ENCODE peak calls at places on chromosomes 5 and 9, in ten cellular contexts. J is AG04449; D is colonic mucosa; R is Peyer's patch; Q is WTC11; E is right lobe of liver; V is GM12864; A is CD4-positive, alpha-beta T cell; K is A549; O is fibroblast of pulmonary artery. C is an unnamed sample.

GRCh38 chr9:77084094-77084493 is 64.6 kb downstream of the FOXB2 start:
- DNase-seq in O (no peak), K (no peak), D (no peak), Q (no peak), V (no peak), J (no peak), A (no peak), R (no peak), E (no peak), C (no peak)

GRCh38 chr5:115423541-115423940 is 121.0 kb downstream of the FEM1C start:
- DNase-seq in R (no peak), Q (no peak), J (no peak), D (peak), V (no peak), A (no peak), O (no peak), E (no peak), K (no peak), C (peak)

GRCh38 chr9:77906991-77907390 is 124.6 kb downstream of the GNAQ start:
- DNase-seq in E (no peak), O (no peak), V (no peak), D (no peak), R (no peak), K (no peak), J (no peak), A (no peak), Q (no peak), C (no peak)

GRCh38 chr5:168875839-168876238 is 296.7 kb upstream of the PANK3 start:
- DNase-seq in D (no peak), J (no peak), E (no peak), A (no peak), V (no peak), O (peak), Q (no peak), R (no peak), K (no peak), C (no peak)

GRCh38 chr5:659496-660263 is 33.5 kb downstream of the TPPP start:
- DNase-seq in A (no peak), K (no peak), V (no peak), D (no peak), Q (no peak), E (no peak), J (no peak), R (no peak), O (no peak), C (peak)

GRCh38 chr5:54457094-54457531 is 1.6 kb downstream of the HSPB3 start:
- DNase-seq in Q (no peak), E (no peak), K (peak), V (no peak), O (peak), R (no peak), A (no peak), J (peak), D (no peak), C (no peak)

GRCh38 chr5:166772770-166773169 is 1518.7 kb upstream of the WWC1 start:
- DNase-seq in A (no peak), Q (no peak), D (no peak), V (no peak), R (no peak), K (no peak), E (no peak), O (peak), J (no peak), C (no peak)

GRCh38 chr5:133119233-133119711 is 67.5 kb downstream of the HSPA4 start:
- DNase-seq in D (no peak), O (no peak), E (no peak), J (no peak), V (no peak), A (no peak), K (no peak), R (no peak), Q (no peak), C (no peak)

GRCh38 chr5:174177976-174178600 is 132.6 kb downstream of the NSG2 start:
- DNase-seq in K (no peak), R (no peak), A (no peak), E (no peak), D (no peak), O (no peak), Q (no peak), V (no peak), J (no peak), C (no peak)

GRCh38 chr9:125495137-125496119 is 211.6 kb downstream of the MAPKAP1 start:
- DNase-seq in O (no peak), Q (no peak), E (no peak), K (peak), A (no peak), R (no peak), V (no peak), D (no peak), J (no peak), C (no peak)

GRCh38 chr9:94967481-94967880 is 241.0 kb downstream of the AOPEP start:
- DNase-seq in A (no peak), O (no peak), E (no peak), R (no peak), Q (no peak), D (no peak), K (no peak), J (no peak), V (no peak), C (no peak)

GRCh38 chr5:146751781-146752401 is 126.7 kb downstream of the PPP2R2B start:
- DNase-seq in Q (no peak), E (no peak), D (no peak), A (peak), O (no peak), V (peak), R (peak), J (no peak), K (no peak), C (no peak)

GRCh38 chr5:69006030-69006429 is 87.8 kb upstream of the SLC30A5 start:
- DNase-seq in Q (no peak), R (no peak), A (no peak), J (no peak), K (no peak), O (no peak), E (no peak), D (no peak), V (no peak), C (no peak)

GRCh38 chr5:152462021-152462721 is 57.1 kb upstream of the NMUR2 start:
- DNase-seq in K (peak), D (no peak), R (no peak), E (no peak), A (no peak), J (no peak), Q (no peak), O (no peak), V (no peak), C (no peak)

GRCh38 chr5:105922574-105922973 is 1748.2 kb downstream of the EFNA5 start:
- DNase-seq in J (no peak), K (no peak), Q (no peak), O (no peak), V (no peak), R (no peak), A (no peak), E (no peak), D (no peak), C (no peak)

GRCh38 chr5:181218795-181219124 is 4.3 kb upstream of the TRIM41 start:
- DNase-seq in D (no peak), A (no peak), Q (no peak), O (no peak), V (no peak), R (no peak), J (no peak), E (no peak), K (no peak), C (no peak)

GRCh38 chr9:13967011-13967410 is 346.9 kb downstream of the NFIB start:
- DNase-seq in A (no peak), V (no peak), J (no peak), K (no peak), R (no peak), E (no peak), D (no peak), O (peak), Q (no peak), C (no peak)

GRCh38 chr5:79975422-79975821 is 15.6 kb downstream of the MTX3 start:
- DNase-seq in A (no peak), V (no peak), O (no peak), R (no peak), K (no peak), J (no peak), D (no peak), Q (no peak), E (no peak), C (no peak)

GRCh38 chr9:129740174-129740573 is 12.7 kb downstream of the PTGES start:
- DNase-seq in J (no peak), Q (no peak), D (no peak), O (no peak), A (no peak), R (no peak), E (no peak), K (no peak), V (no peak), C (no peak)

GRCh38 chr9:127611796-127612790 is at the start of gene STXBP1:
- DNase-seq in R (peak), Q (peak), A (peak), V (peak), K (peak), O (peak), E (peak), D (peak), J (no peak), C (peak)

GRCh38 chr5:87733918-87734317 is 321.2 kb upstream of the CCNH start:
- DNase-seq in A (no peak), V (no peak), O (no peak), J (no peak), Q (no peak), E (no peak), D (no peak), R (no peak), K (no peak), C (no peak)

GRCh38 chr9:102922526-102922925 is 72.6 kb upstream of the CYLC2 start:
- DNase-seq in O (no peak), E (no peak), R (no peak), J (no peak), K (no peak), D (no peak), Q (no peak), A (no peak), V (no peak), C (no peak)

GRCh38 chr9:37520641-37521040 is 34.9 kb downstream of the POLR1E start:
- DNase-seq in A (no peak), O (no peak), J (no peak), R (no peak), Q (no peak), D (no peak), K (no peak), E (no peak), V (no peak), C (no peak)

GRCh38 chr9:37522971-37523370 is 37.2 kb downstream of the POLR1E start:
- DNase-seq in O (no peak), D (no peak), J (no peak), A (no peak), V (no peak), K (no peak), E (no peak), Q (no peak), R (no peak), C (no peak)

GRCh38 chr9:37521111-37521510 is 35.4 kb downstream of the POLR1E start:
- DNase-seq in D (no peak), K (no peak), J (no peak), E (no peak), V (no peak), R (no peak), Q (no peak), O (no peak), A (no peak), C (no peak)

GRCh38 chr9:37528652-37529072 is 42.9 kb downstream of the POLR1E start:
- DNase-seq in E (no peak), Q (no peak), K (no peak), R (peak), A (no peak), D (no peak), J (no peak), V (peak), O (no peak), C (no peak)

GRCh38 chr9:37523916-37524315 is 38.2 kb downstream of the POLR1E start:
- DNase-seq in D (no peak), K (no peak), V (no peak), A (no peak), R (no peak), Q (no peak), O (no peak), J (no peak), E (no peak), C (peak)
- TF ChIP-seq CTCF in D (no peak), K (no peak), V (no peak), A (no peak), R (no peak), Q (no peak), O (no peak), J (no peak), E (no peak), C (no peak)

DNA sequence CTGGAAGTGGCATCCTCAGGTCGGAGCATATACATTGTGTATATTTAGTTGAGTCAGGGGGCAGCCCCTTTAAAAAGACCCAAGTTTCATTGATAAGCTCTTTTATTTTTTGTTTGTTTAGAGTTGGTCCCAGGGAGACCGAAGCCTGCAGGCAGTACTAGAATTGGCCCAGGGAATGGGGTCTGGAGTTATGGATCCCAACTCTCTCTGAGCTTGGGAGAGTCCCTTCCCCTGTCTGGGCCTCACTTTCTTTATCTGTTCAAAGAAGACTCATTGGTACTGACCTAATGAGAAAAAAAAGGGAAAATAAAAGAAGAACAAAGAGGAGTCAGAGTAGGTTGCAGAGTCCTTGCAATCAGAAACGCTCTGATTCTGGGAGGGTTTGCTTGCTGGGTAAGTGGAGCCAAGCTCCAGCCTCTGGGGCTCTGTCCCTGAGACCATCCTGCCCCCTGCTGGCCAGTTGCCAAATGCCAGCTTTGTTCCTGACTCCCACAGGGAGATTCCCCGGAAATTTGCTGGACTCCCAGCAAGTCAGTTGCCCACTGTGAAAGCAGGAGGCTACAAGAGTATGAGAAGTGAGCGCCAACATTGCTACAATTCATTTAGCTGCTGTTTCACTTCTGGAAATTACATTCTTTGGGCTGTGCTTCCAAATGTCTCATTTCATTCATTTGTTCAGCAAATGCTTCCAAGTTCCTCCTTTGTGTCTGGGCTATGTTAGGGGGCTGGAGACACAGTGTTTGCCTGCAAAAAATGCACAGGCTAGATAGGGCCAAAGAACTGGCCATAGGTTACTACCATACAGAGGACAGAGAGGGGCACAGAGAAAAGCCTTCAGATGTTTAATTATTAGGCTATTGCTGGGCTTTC is 156.2 kb downstream of the MELK start:
- DNase-seq in J (peak), A (peak), R (peak), E (peak), D (peak), V (peak), Q (peak), K (peak), O (peak), C (peak)
- TF ChIP-seq CTCF in J (peak), A (peak), R (peak), E (peak), D (peak), V (peak), Q (peak), K (peak), O (peak), C (peak)

DNA sequence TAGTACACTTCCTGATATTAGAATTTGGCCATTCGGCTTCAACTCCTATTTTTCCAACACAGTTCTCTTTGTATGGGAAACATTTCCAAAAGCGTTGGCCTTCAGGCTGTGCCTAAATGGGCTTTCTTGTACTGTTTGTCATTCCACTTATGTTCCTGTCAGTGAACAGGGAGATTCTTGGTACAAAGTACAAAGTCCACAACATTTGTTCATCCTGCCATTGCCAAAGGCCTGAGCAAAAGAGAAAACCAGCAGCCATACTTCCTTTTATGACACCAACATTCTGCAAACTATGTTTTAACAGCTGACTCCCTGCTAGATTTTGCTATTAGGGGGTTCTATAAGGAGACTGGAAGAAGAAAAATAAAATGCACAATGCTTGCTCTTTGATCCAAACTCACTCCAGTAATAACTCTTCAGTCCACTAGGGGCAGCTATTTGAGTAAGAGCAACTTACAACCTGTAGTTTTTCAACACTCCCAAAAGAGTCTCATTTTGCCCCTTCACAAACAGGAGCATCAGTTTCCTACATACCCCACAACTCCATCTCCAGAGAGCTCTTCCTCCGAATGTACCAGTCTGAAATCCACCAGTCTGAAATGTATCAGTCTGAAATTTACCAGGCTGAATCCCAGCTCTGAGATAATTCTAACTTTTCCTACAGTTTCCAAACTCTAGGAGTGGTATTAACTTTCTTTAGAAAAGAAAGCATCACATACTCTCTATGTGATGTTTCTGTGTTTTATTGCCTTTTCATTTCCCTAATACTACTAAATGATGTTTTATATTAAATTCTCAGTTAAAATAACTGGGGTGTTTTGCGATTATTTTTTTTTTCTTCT is 693.8 kb downstream of the DNAH5 start:
- DNase-seq in R (no peak), E (no peak), D (no peak), A (no peak), Q (no peak), V (no peak), O (no peak), J (no peak), K (peak), C (no peak)
- TF ChIP-seq CTCF in R (peak), E (peak), D (no peak), A (no peak), Q (peak), V (peak), O (peak), J (no peak), K (peak), C (peak)

GRCh38 chr5:15993934-15994333 is 185.7 kb downstream of the MARCHF11 start:
- DNase-seq in E (no peak), V (no peak), K (no peak), Q (no peak), O (peak), A (no peak), J (no peak), D (no peak), R (no peak), C (no peak)
- TF ChIP-seq CTCF in E (peak), V (no peak), K (no peak), Q (no peak), O (peak), A (no peak), J (peak), D (no peak), R (no peak), C (peak)

GRCh38 chr9:15401266-15401665 is 21.4 kb upstream of the SNAPC3 start:
- DNase-seq in R (no peak), O (peak), K (no peak), A (no peak), Q (no peak), V (no peak), J (no peak), E (no peak), D (no peak), C (no peak)

GRCh38 chr9:15404171-15404570 is 18.5 kb upstream of the SNAPC3 start:
- DNase-seq in K (no peak), R (no peak), Q (no peak), E (no peak), O (no peak), D (no peak), A (no peak), V (no peak), J (no peak), C (no peak)

GRCh38 chr9:15400281-15400941 is 22.3 kb upstream of the SNAPC3 start:
- DNase-seq in O (peak), J (no peak), Q (no peak), D (no peak), E (no peak), R (no peak), V (no peak), K (no peak), A (no peak), C (no peak)

DNA sequence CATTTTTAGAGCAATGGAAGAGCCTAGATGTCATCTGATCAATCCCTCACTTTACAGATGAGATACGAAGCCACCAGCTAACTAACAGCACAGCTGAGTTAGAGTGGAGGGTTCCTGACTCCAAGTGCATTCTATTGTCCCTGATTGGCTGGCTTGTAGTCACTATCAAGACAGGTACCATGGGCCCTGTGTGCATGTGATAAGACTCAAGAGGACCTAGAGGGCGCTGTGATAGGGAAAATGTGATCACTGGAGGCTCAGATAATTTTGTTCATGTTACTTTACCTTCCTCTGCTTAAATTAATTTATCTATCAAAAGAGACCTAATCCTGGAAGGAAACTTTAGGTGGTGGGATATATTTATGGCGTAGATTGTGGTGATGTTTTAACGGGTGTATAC is 19.5 kb upstream of the SNAPC3 start:
- DNase-seq in A (no peak), O (no peak), K (peak), E (no peak), V (no peak), R (no peak), J (no peak), Q (peak), D (no peak), C (no peak)
- TF ChIP-seq CTCF in A (no peak), O (peak), K (peak), E (peak), V (peak), R (peak), J (peak), Q (peak), D (peak), C (peak)

GRCh38 chr5:58687595-58687994 is 104.7 kb downstream of the RAB3C start:
- DNase-seq in Q (no peak), V (no peak), A (no peak), J (no peak), K (no peak), R (no peak), O (no peak), E (no peak), D (no peak), C (no peak)
- TF ChIP-seq CTCF in Q (no peak), V (no peak), A (no peak), J (no peak), K (no peak), R (no peak), O (no peak), E (no peak), D (no peak), C (no peak)